ENCODE peak calls at places on chromosome 3, in seven cellular contexts. One of them, this sample, is unnamed.

GRCh38 chr3:12273045-12273695 is 15.7 kb upstream of the PPARG start:
- DNase-seq in IMR-90: no peak
- DNase-seq in foreskin fibroblast: no peak
- DNase-seq in astrocyte: no peak
- DNase-seq in transverse colon: no peak
- DNase-seq in HFF-Myc: no peak
- DNase-seq in BE2C: no peak
- DNase-seq in this sample: peak

GRCh38 chr3:22585504-22585903 is 617.6 kb upstream of the UBE2E2 start:
- DNase-seq in BE2C: no peak
- DNase-seq in transverse colon: no peak
- DNase-seq in HFF-Myc: peak
- DNase-seq in astrocyte: peak
- DNase-seq in foreskin fibroblast: peak
- DNase-seq in IMR-90: peak
- DNase-seq in this sample: no peak

GRCh38 chr3:69999191-70000027 is at the start of gene SAMMSON:
- DNase-seq in transverse colon: no peak
- DNase-seq in astrocyte: peak
- DNase-seq in IMR-90: peak
- DNase-seq in HFF-Myc: no peak
- DNase-seq in foreskin fibroblast: peak
- DNase-seq in BE2C: no peak
- DNase-seq in this sample: peak

GRCh38 chr3:178146406-178146831 is 389.8 kb upstream of the KCNMB2 start:
- DNase-seq in astrocyte: peak
- DNase-seq in BE2C: no peak
- DNase-seq in transverse colon: no peak
- DNase-seq in HFF-Myc: no peak
- DNase-seq in IMR-90: no peak
- DNase-seq in foreskin fibroblast: no peak
- DNase-seq in this sample: peak

GRCh38 chr3:46854543-46854942 is 8.7 kb downstream of the MYL3 start:
- DNase-seq in IMR-90: no peak
- DNase-seq in astrocyte: no peak
- DNase-seq in HFF-Myc: no peak
- DNase-seq in foreskin fibroblast: no peak
- DNase-seq in transverse colon: no peak
- DNase-seq in BE2C: peak
- DNase-seq in this sample: no peak

GRCh38 chr3:30286811-30287210 is 319.6 kb upstream of the TGFBR2 start:
- DNase-seq in transverse colon: no peak
- DNase-seq in IMR-90: no peak
- DNase-seq in BE2C: no peak
- DNase-seq in astrocyte: peak
- DNase-seq in foreskin fibroblast: peak
- DNase-seq in HFF-Myc: no peak
- DNase-seq in this sample: peak

GRCh38 chr3:110526732-110527727 is 544.6 kb upstream of the NECTIN3 start:
- DNase-seq in IMR-90: peak
- DNase-seq in foreskin fibroblast: peak
- DNase-seq in astrocyte: peak
- DNase-seq in HFF-Myc: peak
- DNase-seq in BE2C: no peak
- DNase-seq in transverse colon: no peak
- DNase-seq in this sample: peak

GRCh38 chr3:193301441-193301840 is 60.4 kb downstream of the PLAAT1 start:
- DNase-seq in IMR-90: no peak
- DNase-seq in astrocyte: peak
- DNase-seq in HFF-Myc: no peak
- DNase-seq in transverse colon: no peak
- DNase-seq in foreskin fibroblast: no peak
- DNase-seq in BE2C: no peak
- DNase-seq in this sample: no peak

GRCh38 chr3:27454914-27455313 is 29.3 kb downstream of the SLC4A7 start:
- DNase-seq in foreskin fibroblast: no peak
- DNase-seq in transverse colon: no peak
- DNase-seq in BE2C: no peak
- DNase-seq in HFF-Myc: no peak
- DNase-seq in IMR-90: peak
- DNase-seq in astrocyte: no peak
- DNase-seq in this sample: peak

GRCh38 chr3:10845839-10846656 is 30.0 kb downstream of the SLC6A11 start:
- DNase-seq in HFF-Myc: no peak
- DNase-seq in BE2C: no peak
- DNase-seq in transverse colon: no peak
- DNase-seq in astrocyte: no peak
- DNase-seq in foreskin fibroblast: no peak
- DNase-seq in IMR-90: no peak
- DNase-seq in this sample: no peak

GRCh38 chr3:88263417-88264116 is 113.8 kb downstream of the C3orf38 start:
- DNase-seq in foreskin fibroblast: no peak
- DNase-seq in transverse colon: peak
- DNase-seq in astrocyte: no peak
- DNase-seq in BE2C: no peak
- DNase-seq in HFF-Myc: no peak
- DNase-seq in IMR-90: no peak
- DNase-seq in this sample: no peak

GRCh38 chr3:88267847-88268246 is 118.1 kb downstream of the C3orf38 start:
- DNase-seq in foreskin fibroblast: no peak
- DNase-seq in astrocyte: no peak
- DNase-seq in IMR-90: no peak
- DNase-seq in HFF-Myc: no peak
- DNase-seq in transverse colon: no peak
- DNase-seq in BE2C: no peak
- DNase-seq in this sample: no peak

DNA sequence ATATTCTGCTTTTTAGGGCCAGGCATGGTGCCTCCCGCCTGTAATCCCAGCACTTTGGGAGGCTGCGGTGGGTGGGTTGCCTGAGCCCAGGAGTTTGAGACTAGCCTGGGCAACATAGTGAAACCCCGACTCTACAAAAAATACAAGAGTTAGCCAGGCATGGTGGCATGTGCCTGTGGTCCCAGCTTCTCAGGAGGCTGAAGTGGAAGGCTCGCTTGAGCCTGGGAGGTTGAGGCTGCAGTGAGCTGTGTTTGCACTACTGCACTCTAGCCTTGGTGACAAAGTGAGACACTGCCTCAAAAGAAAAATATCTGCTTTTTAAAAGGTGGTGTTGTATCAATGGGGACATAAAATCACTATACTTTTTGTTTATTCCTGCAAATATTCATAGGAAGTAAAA is 112.8 kb downstream of the C3orf38 start:
- DNase-seq in BE2C: no peak
- DNase-seq in foreskin fibroblast: no peak
- DNase-seq in transverse colon: no peak
- DNase-seq in astrocyte: no peak
- DNase-seq in IMR-90: no peak
- DNase-seq in HFF-Myc: no peak
- DNase-seq in this sample: no peak
- H3K4me3 ChIP-seq in BE2C: no peak
- H3K4me3 ChIP-seq in foreskin fibroblast: no peak
- H3K4me3 ChIP-seq in transverse colon: no peak
- H3K4me3 ChIP-seq in astrocyte: no peak
- H3K4me3 ChIP-seq in IMR-90: no peak
- H3K4me3 ChIP-seq in HFF-Myc: no peak
- H3K4me3 ChIP-seq in this sample: no peak

DNA sequence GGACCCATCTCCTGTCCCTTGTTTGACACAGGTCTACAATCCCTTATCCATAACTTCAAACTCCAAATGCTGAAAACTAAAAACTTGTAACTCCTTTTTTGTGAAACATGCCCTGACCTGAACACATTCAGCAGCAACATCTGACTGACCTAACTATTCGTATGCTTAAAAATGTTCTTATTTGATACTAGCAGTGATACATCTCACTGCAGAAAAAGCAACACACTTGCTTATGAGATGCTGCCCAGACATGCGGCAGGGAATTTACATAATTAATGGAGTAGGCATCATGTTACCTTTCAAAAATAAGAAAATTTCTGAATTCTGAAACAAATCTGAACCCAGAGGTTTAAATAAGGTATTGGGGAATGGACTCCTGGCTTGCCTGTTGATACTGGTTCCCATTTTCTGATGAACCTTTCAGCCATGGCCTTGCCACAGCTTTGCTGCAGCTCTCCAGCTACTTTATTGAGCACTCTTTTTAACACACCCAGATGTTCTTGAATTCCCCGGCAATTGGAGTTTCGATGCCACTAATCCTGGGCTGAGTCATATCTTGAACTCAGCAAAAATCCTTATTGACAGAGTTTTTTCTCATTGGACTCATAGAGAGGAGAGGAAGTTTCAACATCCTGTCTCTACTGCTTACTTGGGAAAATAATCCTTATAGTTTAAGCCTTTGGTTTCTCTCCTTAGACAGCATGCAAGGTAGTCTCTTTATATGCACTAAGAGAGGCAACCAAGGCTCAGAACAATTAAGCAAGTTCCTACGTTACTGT is 296.6 kb upstream of the LMCD1 start:
- DNase-seq in transverse colon: no peak
- DNase-seq in IMR-90: no peak
- DNase-seq in HFF-Myc: peak
- DNase-seq in astrocyte: peak
- DNase-seq in foreskin fibroblast: peak
- DNase-seq in BE2C: no peak
- DNase-seq in this sample: peak
- TF ChIP-seq CTCF in transverse colon: no peak
- TF ChIP-seq CTCF in IMR-90: no peak
- TF ChIP-seq CTCF in HFF-Myc: no peak
- TF ChIP-seq CTCF in astrocyte: no peak
- TF ChIP-seq CTCF in foreskin fibroblast: no peak
- TF ChIP-seq CTCF in BE2C: no peak
- TF ChIP-seq CTCF in this sample: no peak

GRCh38 chr3:198081421-198081844 is 121.4 kb downstream of the LMLN start:
- DNase-seq in IMR-90: no peak
- DNase-seq in foreskin fibroblast: no peak
- DNase-seq in HFF-Myc: no peak
- DNase-seq in BE2C: no peak
- DNase-seq in astrocyte: no peak
- DNase-seq in transverse colon: no peak
- DNase-seq in this sample: no peak
- H3K4me3 ChIP-seq in IMR-90: no peak
- H3K4me3 ChIP-seq in foreskin fibroblast: no peak
- H3K4me3 ChIP-seq in HFF-Myc: no peak
- H3K4me3 ChIP-seq in BE2C: no peak
- H3K4me3 ChIP-seq in astrocyte: no peak
- H3K4me3 ChIP-seq in transverse colon: no peak
- H3K4me3 ChIP-seq in this sample: no peak

DNA sequence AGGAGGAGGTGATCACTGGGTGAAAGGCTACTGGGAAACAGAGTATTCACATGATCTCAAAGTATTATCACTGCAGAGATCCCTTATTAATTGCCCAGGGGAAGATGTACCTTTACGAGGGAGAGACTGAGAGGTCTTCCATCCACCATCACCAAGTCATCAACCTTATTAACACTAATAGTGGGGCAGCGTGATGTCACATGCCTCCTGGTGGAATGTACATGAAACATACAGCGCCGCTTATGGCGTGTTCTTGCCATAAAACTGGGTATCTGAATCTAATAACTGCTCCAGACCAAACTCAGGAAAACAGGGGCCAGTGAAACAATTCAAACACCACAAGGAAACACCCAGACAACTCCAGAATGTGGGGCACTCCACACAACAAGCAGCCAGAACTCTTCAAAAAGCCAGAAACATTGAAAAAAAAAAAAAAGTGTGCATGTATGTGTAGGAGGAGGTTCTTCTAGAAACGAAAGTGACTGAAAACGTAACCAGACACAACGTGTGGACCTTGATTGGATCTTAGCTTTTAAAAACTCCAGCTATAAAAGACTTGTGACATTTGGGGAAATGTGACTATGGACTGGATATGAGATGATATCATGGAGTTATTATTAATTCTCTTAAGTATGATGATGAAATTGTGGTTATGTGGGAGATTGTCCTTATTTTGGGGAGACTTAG is 4.6 kb downstream of the STIMATE start:
- DNase-seq in HFF-Myc: no peak
- DNase-seq in IMR-90: no peak
- DNase-seq in transverse colon: no peak
- DNase-seq in foreskin fibroblast: peak
- DNase-seq in BE2C: no peak
- DNase-seq in astrocyte: no peak
- DNase-seq in this sample: peak
- TF ChIP-seq CTCF in HFF-Myc: no peak
- TF ChIP-seq CTCF in IMR-90: no peak
- TF ChIP-seq CTCF in transverse colon: no peak
- TF ChIP-seq CTCF in foreskin fibroblast: no peak
- TF ChIP-seq CTCF in BE2C: peak
- TF ChIP-seq CTCF in astrocyte: no peak
- TF ChIP-seq CTCF in this sample: peak